ENCODE peak calls at places on chromosomes 1 and 21, in four cellular contexts. Y is lung, S is dorsolateral prefrontal cortex, F is GM12878. B is an unnamed sample.

GRCh38 chr1:166390406-166390805 is 223.6 kb upstream of the FAM78B start:
- DNase-seq in Y (no peak), S (no peak), F (no peak), B (no peak)

GRCh38 chr1:223674119-223674890 is 8.8 kb upstream of the CAPN8 start:
- DNase-seq in Y (no peak), S (no peak), F (no peak), B (no peak)

GRCh38 chr1:43885311-43885801 is 48.2 kb upstream of the ARTN start:
- DNase-seq in Y (no peak), S (no peak), F (no peak), B (no peak)

GRCh38 chr1:194873328-194873923 is 1687.0 kb upstream of the B3GALT2 start:
- DNase-seq in Y (no peak), S (no peak), F (no peak), B (no peak)

GRCh38 chr1:52631759-52632331 is 1.1 kb upstream of the SHISAL2A start:
- DNase-seq in Y (no peak), S (no peak), F (no peak), B (no peak)

GRCh38 chr21:38277501-38278111 is 20.8 kb downstream of the KCNJ15 start:
- DNase-seq in Y (no peak), S (no peak), F (no peak), B (no peak)

GRCh38 chr1:67280696-67281095 is 27.0 kb upstream of the IL12RB2 start:
- DNase-seq in Y (no peak), S (no peak), F (no peak), B (no peak)

GRCh38 chr1:58819719-58820118 is 35.9 kb upstream of the JUN start:
- DNase-seq in Y (no peak), S (no peak), F (no peak), B (no peak)

GRCh38 chr1:207959141-207959825 is 48.4 kb upstream of the CD34 start:
- DNase-seq in Y (peak), S (no peak), F (no peak), B (no peak)

GRCh38 chr1:207821464-207822045 is 69.7 kb downstream of the CD46 start:
- DNase-seq in Y (no peak), S (no peak), F (no peak), B (no peak)

DNA sequence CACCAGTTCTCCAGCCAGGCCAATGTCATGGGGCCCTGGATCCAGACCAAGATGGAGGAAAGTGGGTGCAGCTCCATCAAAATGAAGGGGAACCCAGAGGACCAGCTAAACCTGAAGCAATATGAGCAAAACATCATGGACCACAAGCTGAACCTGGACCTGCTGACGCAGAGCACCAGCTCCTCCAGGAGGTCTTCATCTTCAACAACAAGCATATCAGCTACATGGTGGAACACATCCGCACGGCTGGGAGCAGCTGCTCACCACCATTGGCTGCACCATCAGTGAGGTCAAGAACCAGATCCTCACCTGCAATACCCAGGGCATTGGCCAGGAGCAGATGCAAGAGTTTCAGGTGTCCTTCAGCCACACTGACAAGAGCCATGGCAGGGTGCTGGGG is 13.7 kb upstream of the EPHA10 start:
- DNase-seq in Y (no peak), S (no peak), F (no peak), B (no peak)
- TF ChIP-seq CTCF in Y (no peak), S (no peak), F (no peak), B (no peak)

GRCh38 chr1:29690156-29690555 is 453.8 kb downstream of the PTPRU start:
- DNase-seq in Y (no peak), S (peak), F (no peak), B (peak)

GRCh38 chr1:29687601-29688244 is 451.4 kb downstream of the PTPRU start:
- DNase-seq in Y (no peak), S (no peak), F (no peak), B (peak)

GRCh38 chr1:29688477-29689365 is 452.4 kb downstream of the PTPRU start:
- DNase-seq in Y (no peak), S (peak), F (no peak), B (peak)

GRCh38 chr1:29691499-29691898 is 455.2 kb downstream of the PTPRU start:
- DNase-seq in Y (no peak), S (no peak), F (no peak), B (no peak)

GRCh38 chr1:29689372-29690030 is 453.2 kb downstream of the PTPRU start:
- DNase-seq in Y (no peak), S (peak), F (no peak), B (peak)
- TF ChIP-seq CTCF in Y (no peak), S (no peak), F (peak), B (peak)

GRCh38 chr1:57118948-57119637 is 153.3 kb upstream of the C8B start:
- DNase-seq in Y (no peak), S (no peak), F (no peak), B (no peak)

GRCh38 chr1:57124170-57124569 is 158.4 kb upstream of the C8B start:
- DNase-seq in Y (no peak), S (no peak), F (no peak), B (no peak)

GRCh38 chr1:57124768-57125446 is 159.1 kb upstream of the C8B start:
- DNase-seq in Y (no peak), S (no peak), F (no peak), B (no peak)

GRCh38 chr1:57117753-57118152 is 151.9 kb upstream of the C8B start:
- DNase-seq in Y (no peak), S (no peak), F (no peak), B (no peak)

GRCh38 chr1:57122031-57122430 is 156.2 kb upstream of the C8B start:
- DNase-seq in Y (no peak), S (no peak), F (no peak), B (no peak)
- TF ChIP-seq CTCF in Y (no peak), S (no peak), F (no peak), B (no peak)

GRCh38 chr1:1918901-1919303 is at the start of gene TMEM52:
- DNase-seq in Y (no peak), S (no peak), F (no peak), B (no peak)
- TF ChIP-seq CTCF in Y (no peak), S (no peak), F (no peak), B (no peak)

DNA sequence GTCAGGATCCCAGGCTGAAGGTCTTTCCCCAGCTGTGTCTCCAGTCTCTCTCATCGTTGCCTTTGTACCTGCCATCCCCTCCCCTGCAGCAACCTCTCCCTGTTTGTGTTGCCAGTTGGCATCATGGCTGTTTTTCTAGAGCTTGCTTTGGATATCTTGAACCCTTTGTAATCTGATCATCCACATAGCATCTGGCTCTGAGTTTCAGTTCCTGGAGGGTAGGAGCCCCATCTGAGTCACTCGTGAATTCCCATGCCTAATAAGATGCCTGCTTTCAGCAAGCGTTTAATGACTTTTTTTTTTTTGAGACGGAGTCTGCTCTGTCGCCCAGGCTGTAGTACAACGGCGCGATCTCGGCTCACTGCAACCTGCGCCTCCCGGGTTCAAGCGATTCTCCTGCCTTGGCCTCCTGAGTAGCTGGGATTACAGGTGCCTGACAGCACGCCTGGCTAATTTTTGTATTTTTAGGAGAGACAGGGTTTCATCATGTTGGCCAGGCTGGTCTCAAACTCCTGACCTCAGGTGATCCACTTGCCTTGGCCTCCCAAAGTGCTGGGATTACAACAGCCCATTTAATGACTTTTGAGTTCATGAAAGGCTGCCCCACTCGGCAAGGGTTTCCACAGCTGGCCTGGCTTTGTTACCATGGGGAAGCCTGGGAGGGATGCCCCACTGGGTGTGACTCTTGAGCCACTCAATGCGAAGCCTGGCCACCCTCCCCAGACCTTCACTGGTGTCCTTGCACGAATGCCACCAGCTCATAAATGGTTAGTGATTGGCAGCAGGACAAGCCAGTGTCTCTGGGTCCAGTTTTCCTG is 11.9 kb downstream of the ALPL start:
- DNase-seq in Y (no peak), S (no peak), F (no peak), B (no peak)
- TF ChIP-seq CTCF in Y (no peak), S (no peak), F (no peak), B (no peak)

GRCh38 chr1:47491341-47491753 is 53.5 kb downstream of the FOXD2 start:
- DNase-seq in Y (no peak), S (no peak), F (no peak), B (no peak)
- TF ChIP-seq CTCF in Y (no peak), S (no peak), F (no peak), B (no peak)

B was measured in osteocyte.